ENCODE peak calls at places on chromosome 3, in six cellular contexts. One of them, this sample, is unnamed.

GRCh38 chr3:9615003-9615628 is 34.2 kb upstream of the MTMR14 start:
- DNase-seq in RPMI7951: no peak
- DNase-seq in stimulated activated CD4-positive, alpha-beta T cell treated with anti-CD3 and anti-CD28 coated beads, Interleukin-12 subunit alpha, Interleukin-12 subunit beta, amount 100 ng/mL, for 24 hours: no peak
- DNase-seq in Right ventricle myocardium superior: no peak
- DNase-seq in NCI-H748 treated with DMSO at 0.1 percent for 48 hours: no peak
- DNase-seq in HEK293T: no peak
- DNase-seq in this sample: no peak

GRCh38 chr3:188439080-188439479 is 285.1 kb downstream of the LPP start:
- DNase-seq in stimulated activated CD4-positive, alpha-beta T cell treated with anti-CD3 and anti-CD28 coated beads, Interleukin-12 subunit alpha, Interleukin-12 subunit beta, amount 100 ng/mL, for 24 hours: peak; percentile 0
- DNase-seq in HEK293T: no peak
- DNase-seq in RPMI7951: peak; percentile 26
- DNase-seq in Right ventricle myocardium superior: no peak
- DNase-seq in NCI-H748 treated with DMSO at 0.1 percent for 48 hours: no peak
- DNase-seq in this sample: no peak

GRCh38 chr3:89635137-89635536 is 527.7 kb downstream of the EPHA3 start:
- DNase-seq in HEK293T: no peak
- DNase-seq in Right ventricle myocardium superior: no peak
- DNase-seq in stimulated activated CD4-positive, alpha-beta T cell treated with anti-CD3 and anti-CD28 coated beads, Interleukin-12 subunit alpha, Interleukin-12 subunit beta, amount 100 ng/mL, for 24 hours: no peak
- DNase-seq in RPMI7951: no peak
- DNase-seq in NCI-H748 treated with DMSO at 0.1 percent for 48 hours: no peak
- DNase-seq in this sample: no peak

GRCh38 chr3:45048244-45048643 is 22.1 kb downstream of the CLEC3B start:
- DNase-seq in NCI-H748 treated with DMSO at 0.1 percent for 48 hours: no peak
- DNase-seq in RPMI7951: peak; percentile 51
- DNase-seq in stimulated activated CD4-positive, alpha-beta T cell treated with anti-CD3 and anti-CD28 coated beads, Interleukin-12 subunit alpha, Interleukin-12 subunit beta, amount 100 ng/mL, for 24 hours: no peak
- DNase-seq in HEK293T: no peak
- DNase-seq in Right ventricle myocardium superior: no peak
- DNase-seq in this sample: no peak

GRCh38 chr3:12705981-12706380 is 42.1 kb upstream of the RAF1 start:
- DNase-seq in RPMI7951: peak; percentile 88
- DNase-seq in NCI-H748 treated with DMSO at 0.1 percent for 48 hours: no peak
- DNase-seq in HEK293T: no peak
- DNase-seq in stimulated activated CD4-positive, alpha-beta T cell treated with anti-CD3 and anti-CD28 coated beads, Interleukin-12 subunit alpha, Interleukin-12 subunit beta, amount 100 ng/mL, for 24 hours: no peak
- DNase-seq in Right ventricle myocardium superior: no peak
- DNase-seq in this sample: no peak

GRCh38 chr3:24523988-24524727 is 29.5 kb upstream of the THRB start:
- DNase-seq in NCI-H748 treated with DMSO at 0.1 percent for 48 hours: no peak
- DNase-seq in stimulated activated CD4-positive, alpha-beta T cell treated with anti-CD3 and anti-CD28 coated beads, Interleukin-12 subunit alpha, Interleukin-12 subunit beta, amount 100 ng/mL, for 24 hours: no peak
- DNase-seq in HEK293T: no peak
- DNase-seq in RPMI7951: peak; percentile 13
- DNase-seq in Right ventricle myocardium superior: no peak
- DNase-seq in this sample: no peak

GRCh38 chr3:178966299-178967183 is 105.1 kb downstream of the ZMAT3 start:
- DNase-seq in HEK293T: no peak
- DNase-seq in RPMI7951: peak; percentile 49
- DNase-seq in NCI-H748 treated with DMSO at 0.1 percent for 48 hours: peak; percentile 18
- DNase-seq in Right ventricle myocardium superior: no peak
- DNase-seq in stimulated activated CD4-positive, alpha-beta T cell treated with anti-CD3 and anti-CD28 coated beads, Interleukin-12 subunit alpha, Interleukin-12 subunit beta, amount 100 ng/mL, for 24 hours: no peak
- DNase-seq in this sample: no peak

GRCh38 chr3:123100192-123100776 is 33.5 kb downstream of the PDIA5 start:
- DNase-seq in NCI-H748 treated with DMSO at 0.1 percent for 48 hours: no peak
- DNase-seq in stimulated activated CD4-positive, alpha-beta T cell treated with anti-CD3 and anti-CD28 coated beads, Interleukin-12 subunit alpha, Interleukin-12 subunit beta, amount 100 ng/mL, for 24 hours: no peak
- DNase-seq in HEK293T: no peak
- DNase-seq in RPMI7951: no peak
- DNase-seq in Right ventricle myocardium superior: no peak
- DNase-seq in this sample: no peak

GRCh38 chr3:8488877-8489865 is 12.5 kb upstream of the LMCD1 start:
- DNase-seq in HEK293T: no peak
- DNase-seq in Right ventricle myocardium superior: no peak
- DNase-seq in RPMI7951: peak; percentile 65
- DNase-seq in NCI-H748 treated with DMSO at 0.1 percent for 48 hours: no peak
- DNase-seq in stimulated activated CD4-positive, alpha-beta T cell treated with anti-CD3 and anti-CD28 coated beads, Interleukin-12 subunit alpha, Interleukin-12 subunit beta, amount 100 ng/mL, for 24 hours: no peak
- DNase-seq in this sample: no peak